ENCODE peak calls at places on chromosomes 2 and 18, in nine cellular contexts. N is H7; T is foreskin fibroblast; Q is stimulated activated CD4-positive, alpha-beta T cell treated with anti-CD3 and anti-CD28 coated beads, TNF-alpha, amount 100 ng/mL, for 1 hour; W is GM12865; S is mammary epithelial cell; K is RWPE1; G is right cardiac atrium; H is gastrocnemius medialis. J is an unnamed sample.

GRCh38 chr2:231353469-231353868 is 42.0 kb upstream of the B3GNT7 start:
- DNase-seq in N (no peak), H (no peak), K (no peak), Q (no peak), G (no peak), S (no peak), W (no peak), T (no peak), J (no peak)

GRCh38 chr2:109380502-109381326 is 233.1 kb downstream of the SEPTIN10 start:
- DNase-seq in Q (no peak), H (peak; percentile 89), K (no peak), T (no peak), G (no peak), W (no peak), N (peak; percentile 20), S (no peak), J (peak; percentile 41)

GRCh38 chr18:77042583-77042982 is 90.0 kb downstream of the MBP start:
- DNase-seq in K (no peak), T (no peak), Q (no peak), N (no peak), S (no peak), W (no peak), H (no peak), G (peak; percentile 74), J (no peak)

GRCh38 chr18:50666536-50666935 is 106.6 kb downstream of the MAPK4 start:
- DNase-seq in H (no peak), S (no peak), W (no peak), T (no peak), N (no peak), K (no peak), Q (no peak), G (no peak), J (no peak)

GRCh38 chr2:46634905-46635304 is 155.5 kb downstream of the TMEM247 start:
- DNase-seq in W (no peak), H (no peak), S (no peak), K (no peak), T (no peak), N (no peak), G (no peak), Q (no peak), J (peak; percentile 23)

GRCh38 chr2:147588191-147588590 is 256.6 kb upstream of the ACVR2A start:
- DNase-seq in T (no peak), Q (no peak), G (no peak), W (no peak), N (no peak), S (peak; percentile 64), H (no peak), K (peak; percentile 26), J (peak; percentile 54)

GRCh38 chr18:42920621-42921020 is 194.9 kb downstream of the RIT2 start:
- DNase-seq in T (no peak), Q (no peak), G (no peak), W (no peak), N (no peak), S (no peak), H (no peak), K (no peak), J (no peak)

GRCh38 chr2:53575606-53576360 is 191.8 kb upstream of the CHAC2 start:
- DNase-seq in Q (no peak), G (no peak), T (no peak), N (no peak), H (no peak), S (no peak), W (no peak), K (no peak), J (no peak)

GRCh38 chr2:52572469-52572894 is 1195.1 kb upstream of the CHAC2 start:
- DNase-seq in T (no peak), Q (no peak), H (no peak), W (no peak), K (no peak), S (no peak), G (peak; percentile 52), N (peak; percentile 11), J (no peak)

GRCh38 chr2:205654878-205655601 is 27.3 kb upstream of the NRP2 start:
- DNase-seq in G (no peak), H (no peak), Q (no peak), S (peak; percentile 72), T (peak; percentile 83), N (no peak), W (no peak), K (peak; percentile 45), J (peak; percentile 57)

GRCh38 chr18:50051288-50051687 is 143.7 kb downstream of the MYO5B start:
- DNase-seq in N (peak; percentile 55), S (peak; percentile 32), Q (no peak), H (no peak), T (peak; percentile 9), K (peak; percentile 2), G (no peak), W (no peak), J (peak; percentile 36)

GRCh38 chr18:4203525-4203924 is 251.6 kb downstream of the DLGAP1 start:
- DNase-seq in G (no peak), T (no peak), H (no peak), W (no peak), S (no peak), Q (no peak), K (no peak), N (no peak), J (no peak)

GRCh38 chr2:219178377-219179175 is 501 bp downstream of the RETREG2 start:
- DNase-seq in H (peak; percentile 14), G (peak; percentile 85), K (peak; percentile 26), N (peak; percentile 89), S (peak; percentile 32), Q (peak; percentile 22), T (no peak), W (peak; percentile 47), J (peak; percentile 13)

GRCh38 chr2:240566203-240567136 is 1.8 kb upstream of the RNPEPL1 start:
- DNase-seq in H (peak; percentile 81), N (peak; percentile 96), S (peak; percentile 73), T (peak; percentile 85), Q (peak; percentile 92), G (peak; percentile 98), W (peak; percentile 96), K (peak; percentile 78), J (peak; percentile 81)

GRCh38 chr2:65722028-65722427 is 289.6 kb upstream of the SPRED2 start:
- DNase-seq in N (peak; percentile 29), S (peak; percentile 9), W (no peak), G (peak; percentile 73), K (peak; percentile 15), H (peak; percentile 11), Q (no peak), T (no peak), J (peak; percentile 55)

GRCh38 chr2:201913197-201913596 is 106.9 kb downstream of the CDK15 start:
- DNase-seq in H (no peak), K (no peak), T (no peak), N (no peak), G (no peak), W (no peak), Q (no peak), S (no peak), J (no peak)

GRCh38 chr2:212402316-212402715 is 136.3 kb downstream of the ERBB4 start:
- DNase-seq in G (no peak), T (no peak), S (no peak), H (no peak), W (no peak), N (no peak), K (no peak), Q (no peak), J (peak; percentile 26)

GRCh38 chr2:173667415-173667814 is 297.8 kb downstream of the SP3 start:
- DNase-seq in H (no peak), S (peak; percentile 60), K (no peak), W (peak; percentile 8), N (no peak), G (no peak), T (no peak), Q (no peak), J (peak; percentile 39)

GRCh38 chr18:64546451-64546850 is 397.6 kb upstream of the LINC00305 start:
- DNase-seq in G (no peak), N (no peak), T (no peak), S (no peak), K (no peak), H (no peak), Q (no peak), W (no peak), J (no peak)

GRCh38 chr2:79910643-79911042 is 393.9 kb downstream of the LRRTM1 start:
- DNase-seq in Q (no peak), K (no peak), S (no peak), H (no peak), N (peak; percentile 57), G (no peak), T (no peak), W (no peak), J (no peak)

GRCh38 chr2:19496646-19497045 is 138.2 kb upstream of the OSR1 start:
- DNase-seq in Q (no peak), T (no peak), G (no peak), W (no peak), S (peak; percentile 52), N (no peak), K (no peak), H (no peak), J (peak; percentile 83)

GRCh38 chr2:160405077-160405865 is 88.3 kb downstream of the RBMS1 start:
- DNase-seq in W (no peak), S (no peak), G (no peak), T (no peak), N (peak; percentile 42), Q (no peak), H (no peak), K (no peak), J (no peak)

J was measured in PC-3.